ENCODE peak calls at places on chromosomes 6 and 20, in seven cellular contexts. M is IMR-90, T is A549, E is H1, I is HCT116, G is GM12878, J is HepG2. K is an unnamed sample.

GRCh38 chr20:50294164-50295088 is 103.8 kb downstream of the CEBPB start:
- DNase-seq in G (no peak), M (no peak), E (no peak), T (peak), J (peak), I (no peak), K (no peak)

GRCh38 chr6:40504274-40504673 is 82.9 kb downstream of the LRFN2 start:
- DNase-seq in J (no peak), M (no peak), E (no peak), I (peak), T (no peak), G (no peak), K (no peak)

GRCh38 chr6:26576929-26577719 is 19.6 kb upstream of the ABT1 start:
- DNase-seq in G (no peak), M (peak), J (peak), E (peak), I (peak), T (peak), K (peak)

GRCh38 chr20:14055127-14055742 is 59.9 kb downstream of the MACROD2 start:
- DNase-seq in M (peak), J (peak), T (peak), E (no peak), G (no peak), I (peak), K (peak)

GRCh38 chr6:161161889-161162624 is 111.8 kb downstream of the AGPAT4 start:
- DNase-seq in E (no peak), M (peak), J (no peak), G (no peak), I (no peak), T (no peak), K (no peak)

GRCh38 chr20:63085087-63085861 is 78.5 kb upstream of the BHLHE23 start:
- DNase-seq in T (peak), J (no peak), I (no peak), E (peak), G (no peak), M (no peak), K (no peak)

GRCh38 chr6:11462742-11463414 is 74.7 kb upstream of the TMEM170B start:
- DNase-seq in G (no peak), I (no peak), T (no peak), J (peak), M (peak), E (no peak), K (no peak)

GRCh38 chr6:148887181-148887580 is 140.4 kb downstream of the UST start:
- DNase-seq in M (no peak), E (no peak), T (no peak), I (no peak), J (no peak), G (no peak), K (no peak)

GRCh38 chr20:57475388-57476072 is 49.4 kb downstream of the CTCFL start:
- DNase-seq in M (no peak), I (no peak), T (no peak), G (no peak), J (no peak), E (no peak), K (no peak)

GRCh38 chr6:52352239-52353008 is 9.5 kb upstream of the PAQR8 start:
- DNase-seq in I (peak), G (peak), T (peak), E (no peak), M (peak), J (peak), K (no peak)
- TF ChIP-seq RAD21 in I (no peak), G (no peak), T (no peak), E (no peak), M (no peak), J (no peak), K (peak)

GRCh38 chr6:16238658-16239089 is 287 bp downstream of the GMPR start:
- DNase-seq in J (no peak), I (no peak), G (no peak), E (peak), T (no peak), M (no peak), K (peak)
- TF ChIP-seq POLR2A in J (no peak), I (no peak), G (no peak), E (no peak), T (no peak), M (no peak), K (peak)

GRCh38 chr6:53199765-53200164 is 51.1 kb upstream of the GCM1 start:
- DNase-seq in I (no peak), E (no peak), M (no peak), J (no peak), G (no peak), T (no peak), K (no peak)
- TF ChIP-seq RAD21 in I (no peak), E (no peak), M (no peak), J (no peak), G (no peak), T (no peak), K (no peak)

DNA sequence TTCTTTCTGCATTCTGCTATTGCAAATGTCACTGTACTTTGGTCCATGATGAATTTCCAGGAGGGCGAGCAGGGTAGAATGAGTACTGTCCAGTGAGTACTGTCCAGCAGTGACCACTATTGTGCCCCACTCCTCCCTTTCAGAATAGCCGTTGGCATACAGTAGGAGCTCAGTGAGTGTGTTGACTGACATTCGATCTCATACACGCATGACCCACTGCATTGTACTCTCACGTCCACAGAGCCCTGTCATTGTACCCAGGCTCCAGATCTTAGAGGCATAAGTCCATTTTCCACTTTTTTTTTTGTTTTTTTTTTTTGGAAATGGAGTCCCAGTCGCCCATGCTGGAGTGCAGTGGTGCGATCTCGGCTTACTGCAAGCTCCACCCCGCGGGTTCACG is 8.2 kb downstream of the DYNLRB1 start:
- DNase-seq in M (no peak), J (no peak), I (no peak), T (no peak), E (peak), G (no peak), K (no peak)
- TF ChIP-seq POLR2A in M (no peak), J (no peak), I (no peak), T (no peak), E (no peak), G (no peak), K (no peak)

GRCh38 chr6:30647039-30647801 is at the start of gene C6orf136:
- DNase-seq in E (peak), M (peak), G (peak), T (peak), I (peak), J (peak), K (peak)

GRCh38 chr6:30644769-30645168 is 2.2 kb upstream of the C6orf136 start:
- DNase-seq in G (no peak), M (no peak), E (no peak), J (no peak), I (no peak), T (no peak), K (no peak)

GRCh38 chr6:30646450-30647038 is 389 bp upstream of the C6orf136 start:
- DNase-seq in G (no peak), I (no peak), M (no peak), E (peak), T (no peak), J (no peak), K (peak)

GRCh38 chr6:30645989-30646388 is 944 bp upstream of the C6orf136 start:
- DNase-seq in J (no peak), E (no peak), G (no peak), M (no peak), T (no peak), I (no peak), K (peak)

GRCh38 chr6:30647802-30648460 is 998 bp downstream of the C6orf136 start:
- DNase-seq in G (no peak), T (no peak), I (no peak), J (no peak), E (peak), M (no peak), K (no peak)
- TF ChIP-seq RAD21 in G (no peak), T (no peak), I (no peak), J (no peak), E (no peak), M (no peak), K (no peak)

GRCh38 chr20:47336013-47336754 is 20.3 kb downstream of the ZMYND8 start:
- DNase-seq in E (no peak), G (no peak), T (no peak), I (no peak), M (peak), J (no peak), K (no peak)

GRCh38 chr20:47332381-47333206 is 23.9 kb downstream of the ZMYND8 start:
- DNase-seq in J (no peak), E (no peak), G (no peak), I (no peak), M (no peak), T (no peak), K (no peak)

GRCh38 chr20:47330933-47331708 is 25.4 kb downstream of the ZMYND8 start:
- DNase-seq in E (no peak), M (peak), T (peak), J (no peak), I (peak), G (no peak), K (peak)

GRCh38 chr20:47335251-47336012 is 21.1 kb downstream of the ZMYND8 start:
- DNase-seq in I (no peak), M (no peak), G (no peak), E (no peak), T (no peak), J (no peak), K (no peak)

DNA sequence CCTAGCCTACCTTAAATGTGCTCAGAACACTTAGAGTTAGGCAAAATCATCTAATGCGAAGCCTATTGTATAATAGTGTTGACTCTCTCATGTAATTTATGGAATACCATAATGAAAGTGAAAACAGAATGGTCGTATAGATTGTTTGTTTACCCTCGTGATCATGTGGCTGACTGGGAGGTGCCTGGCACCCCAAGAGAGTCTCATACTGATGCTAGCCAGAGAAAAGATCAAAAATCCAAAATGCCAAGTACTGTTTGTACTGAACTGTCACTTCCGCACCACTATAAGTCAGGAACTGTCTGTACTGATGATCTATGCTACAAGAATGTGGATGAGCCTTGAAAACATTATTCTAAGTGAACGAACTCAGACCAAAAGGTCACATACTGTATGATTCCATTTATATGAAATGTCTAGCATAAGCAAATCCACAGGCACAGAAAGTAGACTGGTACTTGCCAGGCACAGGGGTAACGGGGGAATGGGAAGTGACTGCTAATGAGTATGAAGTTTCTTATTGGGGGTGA is 22.4 kb downstream of the ZMYND8 start:
- DNase-seq in G (no peak), T (peak), I (no peak), E (no peak), M (peak), J (peak), K (no peak)
- TF ChIP-seq POLR2A in G (no peak), T (no peak), I (no peak), E (no peak), M (peak), J (no peak), K (no peak)

DNA sequence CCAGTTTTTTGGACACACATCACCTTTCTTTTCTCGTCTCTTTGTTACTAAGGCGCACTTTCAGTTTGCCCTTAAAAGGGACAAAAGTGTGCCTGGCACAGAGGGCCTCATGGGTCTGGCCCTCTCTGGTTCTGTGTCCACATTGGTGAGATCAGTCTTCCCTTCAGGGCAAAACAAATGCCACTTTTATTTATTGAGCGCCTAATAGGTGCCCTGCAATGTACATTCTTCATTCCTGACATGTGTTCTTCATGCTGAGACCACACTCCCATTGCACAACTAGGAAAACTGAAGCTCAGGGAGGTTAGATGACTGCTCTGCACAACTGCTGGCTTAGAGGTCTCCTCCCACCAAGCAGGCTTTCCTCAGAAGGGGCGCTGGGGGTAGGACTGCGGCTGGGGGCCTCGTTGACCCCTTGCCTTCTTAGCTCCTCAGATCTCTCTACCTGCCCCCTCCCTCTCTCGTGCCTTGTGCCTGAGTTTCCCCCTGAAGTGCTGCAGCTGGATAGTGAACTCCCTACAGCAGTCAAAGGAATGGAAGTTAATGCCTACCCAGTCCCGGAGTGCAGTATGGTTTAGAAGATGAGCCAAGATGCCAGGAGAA is 149.9 kb downstream of the GRM4 start:
- DNase-seq in E (no peak), J (no peak), T (no peak), I (no peak), G (no peak), M (no peak), K (no peak)
- TF ChIP-seq RAD21 in E (no peak), J (no peak), T (no peak), I (no peak), G (no peak), M (no peak), K (no peak)

K was measured in K562.